ENCODE peak calls at places on chromosomes 11 and 22, in six cellular contexts. A is stimulated activated CD4-positive, alpha-beta T cell treated with anti-CD3 and anti-CD28 coated beads, Interleukin-12 subunit alpha, Interleukin-12 subunit beta, amount 100 ng/mL, for 48 hours; O is activated naive CD4-positive, alpha-beta T cell; S is activated T-helper 9 cell treated with anti-CD3 and anti-CD28 coated beads, Interleukin-2, amount 50 U/mL, for 16 hours; Y is NCI-H1092; T is upper lobe of left lung. G is an unnamed sample.

GRCh38 chr11:74069146-74070046 is 60.5 kb upstream of the UCP3 start:
- DNase-seq in A (no peak), O (no peak), Y (no peak), S (no peak), T (no peak), G (no peak)

GRCh38 chr22:23070418-23071162 is at the start of gene GNAZ:
- DNase-seq in S (peak; percentile 13), O (no peak), T (peak; percentile 85), Y (no peak), A (no peak), G (no peak)

GRCh38 chr11:24575392-24575791 is 78.5 kb downstream of the LUZP2 start:
- DNase-seq in S (no peak), Y (no peak), O (no peak), T (no peak), A (no peak), G (no peak)

GRCh38 chr11:123308077-123308476 is 113.0 kb upstream of the CLMP start:
- DNase-seq in T (no peak), S (no peak), O (no peak), A (no peak), Y (peak; percentile 70), G (no peak)

GRCh38 chr22:43308451-43309235 is 34.5 kb downstream of the SCUBE1 start:
- DNase-seq in Y (no peak), S (no peak), A (no peak), T (peak; percentile 73), O (no peak), G (no peak)

GRCh38 chr11:8202428-8203160 is 33.8 kb upstream of the RIC3 start:
- DNase-seq in O (no peak), T (no peak), A (no peak), Y (no peak), S (no peak), G (no peak)

GRCh38 chr11:79030448-79030847 is 410.4 kb downstream of the TENM4 start:
- DNase-seq in O (no peak), T (no peak), A (no peak), S (no peak), Y (no peak), G (no peak)

GRCh38 chr11:132496341-132496740 is 1036.0 kb downstream of the OPCML start:
- DNase-seq in T (no peak), A (no peak), S (no peak), O (no peak), Y (peak; percentile 47), G (no peak)

GRCh38 chr11:45209904-45210699 is 63.7 kb downstream of the PRDM11 start:
- DNase-seq in T (peak; percentile 85), A (no peak), Y (peak; percentile 57), O (no peak), S (no peak), G (no peak)

GRCh38 chr11:102313225-102313940 is 3.9 kb upstream of the BIRC3 start:
- DNase-seq in O (no peak), Y (no peak), S (no peak), A (no peak), T (no peak), G (no peak)

GRCh38 chr11:43515090-43515489 is 156.4 kb downstream of the TTC17 start:
- DNase-seq in A (no peak), S (no peak), Y (no peak), T (no peak), O (no peak), G (no peak)

GRCh38 chr11:102047305-102047924 is at the start of gene CFAP300:
- DNase-seq in T (peak; percentile 94), Y (peak; percentile 15), S (peak; percentile 14), O (no peak), A (peak; percentile 34), G (no peak)

GRCh38 chr11:115939726-115940421 is 435.7 kb upstream of the CADM1 start:
- DNase-seq in A (no peak), T (no peak), S (no peak), O (no peak), Y (peak; percentile 58), G (no peak)

GRCh38 chr11:73201249-73201648 is 16.8 kb upstream of the P2RY2 start:
- DNase-seq in T (peak; percentile 82), S (no peak), Y (no peak), A (no peak), O (no peak), G (peak; percentile 79)

GRCh38 chr11:114243461-114244372 is 52.5 kb upstream of the NNMT start:
- DNase-seq in S (no peak), A (no peak), O (no peak), T (no peak), Y (no peak), G (no peak)

GRCh38 chr11:115758011-115758410 is 253.8 kb upstream of the CADM1 start:
- DNase-seq in O (no peak), A (no peak), T (no peak), S (no peak), Y (no peak), G (no peak)

GRCh38 chr11:126169291-126169690 is 42.2 kb downstream of the RPUSD4 start:
- DNase-seq in S (no peak), O (no peak), A (no peak), Y (no peak), T (no peak), G (no peak)

GRCh38 chr22:37906364-37907008 is 389 bp downstream of the MICALL1 start:
- DNase-seq in O (no peak), A (no peak), T (peak; percentile 88), S (peak; percentile 12), Y (no peak), G (no peak)

GRCh38 chr11:95338430-95338991 is 107.5 kb upstream of the SESN3 start:
- DNase-seq in T (no peak), O (no peak), S (no peak), Y (peak; percentile 93), A (no peak), G (no peak)